ENCODE peak calls at places on chromosome 2, in six cellular contexts. F is sigmoid colon, N is tibial nerve, J is uterus, D is IMR-90, B is breast epithelium. G is an unnamed sample.

GRCh38 chr2:186607660-186608324 is 17.9 kb downstream of the ITGAV start:
- DNase-seq in F (no peak), N (no peak), J (no peak), D (peak), B (no peak), G (no peak)

GRCh38 chr2:64338910-64339500 is 115.0 kb upstream of the LGALSL start:
- DNase-seq in F (no peak), N (no peak), J (no peak), D (no peak), B (no peak), G (no peak)

GRCh38 chr2:3692375-3692774 is 11.0 kb upstream of the DCDC2C start:
- DNase-seq in F (no peak), N (no peak), J (no peak), D (peak), B (no peak), G (no peak)

GRCh38 chr2:10868465-10869314 is 43.0 kb upstream of the KCNF1 start:
- DNase-seq in F (peak), N (no peak), J (no peak), D (peak), B (no peak), G (no peak)

GRCh38 chr2:207692206-207693065 is 19.0 kb upstream of the CCNYL1 start:
- DNase-seq in F (no peak), N (peak), J (peak), D (peak), B (no peak), G (no peak)

GRCh38 chr2:46098606-46099005 is 198.6 kb upstream of the EPAS1 start:
- DNase-seq in F (no peak), N (no peak), J (no peak), D (peak), B (no peak), G (no peak)

GRCh38 chr2:237201461-237202287 is 116.0 kb downstream of the COPS8 start:
- DNase-seq in F (peak), N (no peak), J (peak), D (peak), B (no peak), G (no peak)

GRCh38 chr2:47864566-47864965 is 41.7 kb downstream of the FBXO11 start:
- DNase-seq in F (no peak), N (no peak), J (no peak), D (no peak), B (no peak), G (no peak)

GRCh38 chr2:17747684-17748452 is 5.7 kb downstream of the SMC6 start:
- DNase-seq in F (no peak), N (no peak), J (no peak), D (peak), B (no peak), G (no peak)

GRCh38 chr2:214174563-214174962 is 236.3 kb upstream of the VWC2L start:
- DNase-seq in F (no peak), N (no peak), J (no peak), D (no peak), B (no peak), G (no peak)

GRCh38 chr2:120308038-120308910 is 37.7 kb upstream of the INHBB start:
- DNase-seq in F (no peak), N (no peak), J (peak), D (no peak), B (no peak), G (no peak)

GRCh38 chr2:9696731-9697130 is 65.9 kb upstream of the YWHAQ start:
- DNase-seq in F (peak), N (no peak), J (no peak), D (no peak), B (no peak), G (no peak)

GRCh38 chr2:78977661-78978145 is 47.8 kb upstream of the REG3G start:
- DNase-seq in F (no peak), N (no peak), J (no peak), D (no peak), B (no peak), G (no peak)

GRCh38 chr2:28276076-28276618 is 116.5 kb upstream of the FOSL2 start:
- DNase-seq in F (no peak), N (no peak), J (peak), D (peak), B (no peak), G (no peak)

GRCh38 chr2:129396980-129397599 is 582.4 kb upstream of the RAB6C start:
- DNase-seq in F (no peak), N (peak), J (no peak), D (no peak), B (no peak), G (no peak)

GRCh38 chr2:163681765-163682164 is 54.0 kb downstream of the FIGN start:
- DNase-seq in F (peak), N (peak), J (peak), D (peak), B (no peak), G (no peak)

GRCh38 chr2:207676827-207677354 is 34.5 kb upstream of the CCNYL1 start:
- DNase-seq in F (no peak), N (no peak), J (no peak), D (peak), B (no peak), G (no peak)

GRCh38 chr2:241612156-241613017 is 24.6 kb downstream of the THAP4 start:
- DNase-seq in F (peak), N (no peak), J (no peak), D (peak), B (no peak), G (no peak)

GRCh38 chr2:237702439-237703397 is 75.3 kb downstream of the LRRFIP1 start:
- DNase-seq in F (peak), N (no peak), J (peak), D (peak), B (peak), G (peak)

GRCh38 chr2:88016086-88016947 is at the start of gene RNU2-63P:
- DNase-seq in F (peak), N (peak), J (peak), D (peak), B (peak), G (peak)
- TF ChIP-seq POLR2A in F (peak), N (no peak), J (no peak), D (peak), B (no peak), G (no peak)

DNA sequence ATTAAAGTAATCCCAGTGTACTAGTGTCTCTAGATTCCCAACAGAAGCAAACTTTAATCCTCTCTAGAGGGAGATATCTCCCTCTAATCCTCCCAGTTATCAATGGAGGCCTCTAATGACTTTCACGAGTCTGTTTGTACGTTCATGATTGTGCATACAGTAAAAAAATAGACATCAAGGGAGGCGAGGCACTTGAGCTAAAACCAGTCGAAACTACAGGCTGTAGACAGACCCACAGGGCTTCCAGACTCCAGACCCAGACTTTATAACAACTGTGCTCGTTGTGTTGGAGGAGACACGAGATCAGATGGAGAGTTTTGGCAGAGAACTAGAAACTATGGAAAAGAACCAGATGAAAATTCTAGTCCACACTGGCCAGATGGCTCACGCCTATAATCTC is 7.0 kb downstream of the DGKD start:
- DNase-seq in F (no peak), N (no peak), J (no peak), D (no peak), B (no peak), G (no peak)
- H3K27ac ChIP-seq in F (peak), N (no peak), J (peak), D (no peak), B (no peak), G (no peak)

DNA sequence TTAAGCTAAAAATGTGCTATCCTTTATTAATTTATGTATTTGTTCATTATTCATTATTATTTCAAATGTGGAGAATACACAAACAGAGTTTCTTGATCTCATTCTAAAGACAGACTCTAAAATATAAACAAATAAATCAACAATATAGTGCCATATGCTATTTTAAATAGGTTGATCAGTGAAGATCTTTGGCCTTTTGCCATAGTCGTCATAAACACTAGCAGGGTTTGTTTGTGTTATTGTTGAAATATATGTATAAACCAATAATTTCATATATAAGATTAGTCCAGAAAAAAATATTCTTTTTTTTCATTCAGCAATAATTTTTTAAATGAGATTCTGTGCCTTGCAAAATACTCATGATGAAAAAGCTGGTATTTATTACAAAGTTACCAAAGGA is 62.1 kb upstream of the KYNU start:
- DNase-seq in F (no peak), N (no peak), J (no peak), D (no peak), B (no peak), G (no peak)
- TF ChIP-seq POLR2A in F (no peak), N (no peak), J (no peak), D (no peak), B (no peak), G (no peak)

GRCh38 chr2:233061007-233061590 is 957 bp downstream of the INPP5D start:
- DNase-seq in F (peak), N (no peak), J (no peak), D (no peak), B (no peak), G (no peak)
- H3K27ac ChIP-seq in F (peak), N (no peak), J (peak), D (no peak), B (peak), G (no peak)

GRCh38 chr2:173076557-173077345 is 1.1 kb downstream of the MAP3K20 start:
- DNase-seq in F (peak), N (peak), J (peak), D (peak), B (peak), G (peak)

GRCh38 chr2:173079141-173079540 is 3.5 kb downstream of the MAP3K20 start:
- DNase-seq in F (no peak), N (no peak), J (no peak), D (peak), B (no peak), G (no peak)

GRCh38 chr2:173075056-173075780 is 428 bp upstream of the MAP3K20 start:
- DNase-seq in F (no peak), N (no peak), J (no peak), D (no peak), B (no peak), G (no peak)

GRCh38 chr2:173077506-173078177 is 2.0 kb downstream of the MAP3K20 start:
- DNase-seq in F (no peak), N (no peak), J (no peak), D (peak), B (no peak), G (no peak)

DNA sequence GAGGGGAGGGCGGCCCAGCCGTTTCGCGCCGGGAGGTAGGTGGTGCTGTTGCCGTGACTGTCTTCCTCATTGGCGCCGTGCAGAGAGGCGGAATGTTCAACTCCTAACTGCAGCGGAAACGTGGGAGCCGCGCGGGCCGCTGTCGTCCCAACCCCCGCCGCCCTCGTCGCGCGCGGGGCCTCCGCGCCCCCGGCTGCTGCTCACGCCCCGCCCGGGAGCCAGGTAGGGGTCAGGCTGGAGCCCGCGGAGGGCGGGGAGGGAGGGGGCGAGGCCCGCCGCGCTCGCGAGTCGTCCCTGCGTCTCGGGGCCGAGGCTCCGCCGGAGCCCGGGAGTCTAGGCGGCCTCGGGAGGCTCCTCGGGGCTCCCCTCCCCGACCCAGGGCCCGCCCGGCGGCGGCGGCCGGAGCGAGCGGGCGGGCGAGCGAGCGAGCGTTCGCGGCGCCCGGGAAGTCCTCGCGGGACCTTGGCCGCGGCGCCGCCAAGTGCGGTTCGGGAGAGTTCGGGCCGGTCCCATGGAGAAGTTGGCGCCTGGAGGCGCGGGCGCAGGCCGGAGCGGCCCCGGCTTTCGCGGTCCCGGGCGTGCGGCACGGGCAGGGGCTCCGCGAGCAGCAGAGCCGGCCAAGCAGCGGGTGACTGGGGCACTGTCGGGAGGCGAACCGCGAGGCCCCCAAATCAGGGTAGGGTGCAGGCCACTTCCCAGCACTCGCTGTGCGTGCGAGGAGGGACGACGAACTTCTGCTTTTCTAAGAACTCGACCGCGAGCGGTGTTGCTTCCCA is at the start of gene MAP3K20:
- DNase-seq in F (peak), N (peak), J (peak), D (peak), B (peak), G (peak)
- TF ChIP-seq POLR2A in F (no peak), N (no peak), J (peak), D (peak), B (no peak), G (peak)

GRCh38 chr2:215378045-215378444 is 57.8 kb downstream of the FN1 start:
- DNase-seq in F (no peak), N (no peak), J (no peak), D (no peak), B (no peak), G (no peak)

GRCh38 chr2:215377283-215377682 is 58.6 kb downstream of the FN1 start:
- DNase-seq in F (no peak), N (no peak), J (no peak), D (peak), B (no peak), G (no peak)

GRCh38 chr2:215379948-215380347 is 55.9 kb downstream of the FN1 start:
- DNase-seq in F (no peak), N (no peak), J (no peak), D (no peak), B (no peak), G (no peak)

GRCh38 chr2:215380699-215381098 is 55.2 kb downstream of the FN1 start:
- DNase-seq in F (no peak), N (no peak), J (no peak), D (no peak), B (no peak), G (no peak)

GRCh38 chr2:215379039-215379438 is 56.8 kb downstream of the FN1 start:
- DNase-seq in F (no peak), N (no peak), J (no peak), D (no peak), B (no peak), G (no peak)
- H3K27ac ChIP-seq in F (no peak), N (no peak), J (no peak), D (no peak), B (no peak), G (no peak)